ENCODE peak calls at places on chromosomes 16 and 17, in five cellular contexts. A is pons, G is bronchial epithelial cell, L is small intestine, O is activated gamma-delta T cell. S is an unnamed sample.

GRCh38 chr16:61042736-61043135 is 993.5 kb downstream of the CDH8 start:
- DNase-seq in A (no peak), G (no peak), L (no peak), O (no peak), S (no peak)

GRCh38 chr16:79712273-79712672 is 111.7 kb upstream of the MAF start:
- DNase-seq in A (no peak), G (no peak), L (peak; percentile 80), O (no peak), S (no peak)

GRCh38 chr17:64358261-64358788 is 32.3 kb downstream of the PECAM1 start:
- DNase-seq in A (no peak), G (no peak), L (no peak), O (no peak), S (no peak)

GRCh38 chr16:55040366-55041086 is 109.9 kb downstream of the IRX5 start:
- DNase-seq in A (no peak), G (no peak), L (no peak), O (no peak), S (no peak)

GRCh38 chr16:66462912-66463311 is 35.8 kb downstream of the BEAN1 start:
- DNase-seq in A (no peak), G (no peak), L (no peak), O (no peak), S (no peak)

GRCh38 chr17:9234404-9234945 is 213.2 kb downstream of the NTN1 start:
- DNase-seq in A (no peak), G (no peak), L (no peak), O (no peak), S (no peak)

GRCh38 chr17:27754549-27754948 is 45.8 kb downstream of the NOS2 start:
- DNase-seq in A (no peak), G (no peak), L (no peak), O (no peak), S (no peak)

GRCh38 chr16:2339521-2340484 is 725 bp downstream of the ABCA3 start:
- DNase-seq in A (peak; percentile 41), G (no peak), L (peak; percentile 55), O (no peak), S (peak; percentile 15)

GRCh38 chr17:36827056-36827455 is 110.2 kb upstream of the LHX1 start:
- DNase-seq in A (no peak), G (no peak), L (no peak), O (no peak), S (no peak)

GRCh38 chr16:76669288-76669687 is 392.1 kb downstream of the CNTNAP4 start:
- DNase-seq in A (no peak), G (no peak), L (no peak), O (no peak), S (no peak)

GRCh38 chr16:8694795-8695194 is 20.4 kb downstream of the ABAT start:
- DNase-seq in A (no peak), G (no peak), L (no peak), O (no peak), S (no peak)

GRCh38 chr16:617855-618254 is 12.9 kb upstream of the WFIKKN1 start:
- DNase-seq in A (no peak), G (no peak), L (no peak), O (no peak), S (no peak)